ENCODE peak calls at places on chromosomes 6 and 20, in four cellular contexts. One of them, this sample, is unnamed.

GRCh38 chr6:108883172-108883571 is 35.0 kb downstream of the ARMC2 start:
- DNase-seq in ascending aorta: no peak
- DNase-seq in osteoblast: no peak
- DNase-seq in HL-60: no peak
- DNase-seq in this sample: no peak

GRCh38 chr6:10481101-10481500 is 40.0 kb upstream of the GCNT2 start:
- DNase-seq in osteoblast: no peak
- DNase-seq in ascending aorta: no peak
- DNase-seq in HL-60: no peak
- DNase-seq in this sample: no peak

GRCh38 chr6:46637145-46637544 is 15.5 kb downstream of the CYP39A1 start:
- DNase-seq in HL-60: no peak
- DNase-seq in osteoblast: no peak
- DNase-seq in ascending aorta: no peak
- DNase-seq in this sample: no peak

GRCh38 chr6:83853178-83853967 is at the start of gene RIPPLY2:
- DNase-seq in HL-60: no peak
- DNase-seq in ascending aorta: no peak
- DNase-seq in osteoblast: peak; percentile 61
- DNase-seq in this sample: no peak

GRCh38 chr6:169158750-169159149 is 94.9 kb downstream of the THBS2 start:
- DNase-seq in HL-60: no peak
- DNase-seq in ascending aorta: peak; percentile 61
- DNase-seq in osteoblast: peak; percentile 8
- DNase-seq in this sample: no peak

GRCh38 chr20:53707341-53708102 is 113.9 kb upstream of the ZNF217 start:
- DNase-seq in osteoblast: peak; percentile 31
- DNase-seq in ascending aorta: no peak
- DNase-seq in HL-60: no peak
- DNase-seq in this sample: no peak

GRCh38 chr6:140009286-140009685 is 634.8 kb upstream of the CITED2 start:
- DNase-seq in HL-60: no peak
- DNase-seq in ascending aorta: no peak
- DNase-seq in osteoblast: no peak
- DNase-seq in this sample: no peak

GRCh38 chr20:56986931-56987720 is 279.3 kb downstream of the BMP7 start:
- DNase-seq in ascending aorta: no peak
- DNase-seq in osteoblast: no peak
- DNase-seq in HL-60: no peak
- DNase-seq in this sample: no peak

GRCh38 chr6:149318581-149319286 is 1.2 kb downstream of the TAB2 start:
- DNase-seq in ascending aorta: no peak
- DNase-seq in HL-60: no peak
- DNase-seq in osteoblast: peak; percentile 87
- DNase-seq in this sample: no peak

GRCh38 chr6:30267423-30267822 is 54.2 kb upstream of the TRIM26 start:
- DNase-seq in ascending aorta: no peak
- DNase-seq in HL-60: no peak
- DNase-seq in osteoblast: no peak
- DNase-seq in this sample: no peak

GRCh38 chr6:166583230-166583629 is 3.2 kb downstream of the RAMACL start:
- DNase-seq in osteoblast: no peak
- DNase-seq in HL-60: no peak
- DNase-seq in ascending aorta: no peak
- DNase-seq in this sample: no peak

GRCh38 chr6:94636780-94637385 is 940.5 kb upstream of the MANEA start:
- DNase-seq in HL-60: no peak
- DNase-seq in ascending aorta: no peak
- DNase-seq in osteoblast: no peak
- DNase-seq in this sample: no peak

GRCh38 chr6:129163551-129163950 is 280.6 kb downstream of the LAMA2 start:
- DNase-seq in ascending aorta: no peak
- DNase-seq in osteoblast: peak; percentile 36
- DNase-seq in HL-60: no peak
- DNase-seq in this sample: no peak

GRCh38 chr6:129164032-129164431 is 281.1 kb downstream of the LAMA2 start:
- DNase-seq in ascending aorta: no peak
- DNase-seq in osteoblast: no peak
- DNase-seq in HL-60: no peak
- DNase-seq in this sample: no peak

GRCh38 chr6:129162605-129163004 is 279.7 kb downstream of the LAMA2 start:
- DNase-seq in ascending aorta: no peak
- DNase-seq in HL-60: no peak
- DNase-seq in osteoblast: no peak
- DNase-seq in this sample: no peak
- TF ChIP-seq CTCF in ascending aorta: no peak
- TF ChIP-seq CTCF in HL-60: no peak
- TF ChIP-seq CTCF in osteoblast: no peak
- TF ChIP-seq CTCF in this sample: no peak

GRCh38 chr20:49519777-49520359 is 37.4 kb upstream of the KCNB1 start:
- DNase-seq in HL-60: no peak
- DNase-seq in ascending aorta: no peak
- DNase-seq in osteoblast: no peak
- DNase-seq in this sample: no peak
- TF ChIP-seq CTCF in HL-60: no peak
- TF ChIP-seq CTCF in ascending aorta: no peak
- TF ChIP-seq CTCF in osteoblast: no peak
- TF ChIP-seq CTCF in this sample: no peak

DNA sequence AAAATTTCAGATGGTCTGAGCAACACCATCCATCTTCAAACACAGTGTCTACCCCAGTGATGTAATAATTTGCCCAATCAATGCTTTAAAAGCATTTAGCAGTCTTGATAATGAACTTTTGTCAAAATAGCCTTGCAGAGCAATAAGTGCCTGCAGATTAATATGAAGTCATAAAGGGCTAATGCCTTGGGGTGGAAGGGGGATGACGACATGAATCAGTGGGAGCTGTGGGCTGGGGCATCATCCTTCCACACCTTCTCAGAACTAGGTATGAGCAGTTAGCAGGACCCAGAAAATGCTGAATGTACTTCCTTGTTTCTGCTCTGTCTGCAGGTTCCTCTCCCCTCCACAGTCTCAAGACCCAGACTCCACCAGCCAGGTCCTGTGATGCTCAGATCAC is 166.2 kb upstream of the MAFB start:
- DNase-seq in osteoblast: no peak
- DNase-seq in HL-60: no peak
- DNase-seq in ascending aorta: no peak
- DNase-seq in this sample: no peak
- TF ChIP-seq CTCF in osteoblast: no peak
- TF ChIP-seq CTCF in HL-60: no peak
- TF ChIP-seq CTCF in ascending aorta: no peak
- TF ChIP-seq CTCF in this sample: no peak

DNA sequence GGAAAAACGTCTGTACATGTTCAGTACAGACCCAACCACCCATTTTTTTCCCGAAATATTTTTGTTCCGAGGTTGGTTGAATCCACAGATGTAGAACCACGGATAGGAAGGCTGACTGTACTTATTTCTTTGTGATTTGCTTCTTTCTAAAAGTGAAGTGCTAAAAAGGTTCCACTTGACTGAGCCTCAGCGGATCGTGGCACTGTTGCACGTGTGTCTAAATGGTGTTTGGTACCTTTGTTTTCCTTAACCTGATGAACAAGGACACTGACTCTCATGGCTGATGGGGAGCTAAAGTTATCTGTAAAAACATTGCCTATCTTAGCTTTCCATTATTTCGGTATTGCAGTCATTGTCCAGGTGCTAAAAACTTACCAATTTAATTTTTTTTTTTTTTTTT is 6.2 kb downstream of the BPHL start:
- DNase-seq in osteoblast: no peak
- DNase-seq in ascending aorta: no peak
- DNase-seq in HL-60: no peak
- DNase-seq in this sample: no peak
- TF ChIP-seq CTCF in osteoblast: no peak
- TF ChIP-seq CTCF in ascending aorta: no peak
- TF ChIP-seq CTCF in HL-60: no peak
- TF ChIP-seq CTCF in this sample: no peak